ENCODE peak calls at places on chromosomes 1 and 21, in four cellular contexts. One of them, this sample, is unnamed.

GRCh38 chr1:24875976-24876609 is 54.0 kb downstream of the RUNX3 start:
- DNase-seq in K562: no peak
- DNase-seq in SK-N-SH: no peak
- DNase-seq in HepG2: no peak
- DNase-seq in this sample: no peak

GRCh38 chr1:101526813-101527212 is 290.0 kb downstream of the S1PR1 start:
- DNase-seq in K562: no peak
- DNase-seq in SK-N-SH: no peak
- DNase-seq in HepG2: no peak
- DNase-seq in this sample: no peak

GRCh38 chr1:162878000-162878596 is 17.1 kb upstream of the CCDC190 start:
- DNase-seq in K562: peak; percentile 67
- DNase-seq in SK-N-SH: peak; percentile 33
- DNase-seq in HepG2: peak; percentile 45
- DNase-seq in this sample: peak; percentile 83

GRCh38 chr1:6848816-6849215 is 63.6 kb downstream of the CAMTA1 start:
- DNase-seq in K562: no peak
- DNase-seq in SK-N-SH: no peak
- DNase-seq in HepG2: no peak
- DNase-seq in this sample: no peak

GRCh38 chr1:180188103-180188506 is 33.4 kb downstream of the QSOX1 start:
- DNase-seq in K562: peak; percentile 74
- DNase-seq in SK-N-SH: peak; percentile 87
- DNase-seq in HepG2: peak; percentile 41
- DNase-seq in this sample: peak; percentile 81

GRCh38 chr1:18640228-18641004 is 9.8 kb downstream of the PAX7 start:
- DNase-seq in K562: no peak
- DNase-seq in SK-N-SH: peak; percentile 49
- DNase-seq in HepG2: no peak
- DNase-seq in this sample: peak; percentile 60

GRCh38 chr1:56648546-56648945 is 3.4 kb downstream of the PRKAA2 start:
- DNase-seq in K562: no peak
- DNase-seq in SK-N-SH: no peak
- DNase-seq in HepG2: no peak
- DNase-seq in this sample: no peak

GRCh38 chr1:242854466-242854865 is 330.0 kb upstream of the PLD5 start:
- DNase-seq in K562: no peak
- DNase-seq in SK-N-SH: no peak
- DNase-seq in HepG2: no peak
- DNase-seq in this sample: no peak

GRCh38 chr1:172429324-172430127 is 9.0 kb downstream of the C1orf105 start:
- DNase-seq in K562: peak; percentile 80
- DNase-seq in SK-N-SH: peak; percentile 40
- DNase-seq in HepG2: peak; percentile 63
- DNase-seq in this sample: peak; percentile 16

GRCh38 chr1:109933856-109934711 is 23.4 kb downstream of the CSF1 start:
- DNase-seq in K562: peak; percentile 37
- DNase-seq in SK-N-SH: no peak
- DNase-seq in HepG2: peak; percentile 55
- DNase-seq in this sample: no peak

GRCh38 chr21:19468981-19469715 is 1065.6 kb upstream of the TMPRSS15 start:
- DNase-seq in K562: no peak
- DNase-seq in SK-N-SH: no peak
- DNase-seq in HepG2: no peak
- DNase-seq in this sample: no peak
- TF ChIP-seq FOXJ3 in K562: no peak
- TF ChIP-seq FOXJ3 in SK-N-SH: no peak
- TF ChIP-seq FOXJ3 in HepG2: no peak
- TF ChIP-seq FOXJ3 in this sample: no peak

DNA sequence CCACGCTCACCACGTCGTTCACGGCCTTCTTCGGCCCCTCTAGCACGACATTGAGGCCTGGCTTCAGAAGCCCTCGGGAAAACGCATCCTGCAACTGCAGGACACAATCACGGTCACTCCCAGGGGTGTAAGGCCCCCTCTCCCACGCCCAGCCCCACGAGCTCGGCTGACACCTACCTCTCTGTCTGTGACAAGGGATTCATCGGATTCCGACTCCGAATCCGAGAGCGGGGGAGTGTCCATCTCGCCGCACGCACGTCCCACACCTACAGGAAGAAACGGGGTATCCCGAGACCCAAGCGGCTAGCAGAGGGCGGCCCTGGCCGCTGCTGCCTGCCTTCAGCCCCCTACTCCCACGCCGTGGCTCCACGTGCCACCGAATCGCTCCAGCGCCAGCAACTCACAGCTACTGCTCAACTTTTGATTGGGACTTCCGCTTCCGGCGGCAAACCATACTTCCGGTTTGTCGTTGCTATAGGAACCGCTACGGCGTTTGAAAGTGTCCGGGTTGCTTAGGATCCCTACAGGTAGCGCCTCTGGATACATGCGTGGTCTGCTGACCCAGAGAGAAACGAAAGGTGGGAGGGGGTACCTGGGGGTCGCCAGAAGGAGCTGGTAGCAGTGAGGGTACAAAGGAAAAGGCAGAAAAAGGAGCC is at the start of the genes CFAP57 and EBNA1BP2:
- DNase-seq in K562: peak; percentile 97
- DNase-seq in SK-N-SH: peak; percentile 88
- DNase-seq in HepG2: peak; percentile 93
- DNase-seq in this sample: peak; percentile 86
- TF ChIP-seq FOXJ3 in K562: no peak
- TF ChIP-seq FOXJ3 in SK-N-SH: no peak
- TF ChIP-seq FOXJ3 in HepG2: peak; percentile 16
- TF ChIP-seq FOXJ3 in this sample: no peak

GRCh38 chr1:112541299-112541698 is 32.5 kb downstream of the WNT2B start:
- DNase-seq in K562: no peak
- DNase-seq in SK-N-SH: no peak
- DNase-seq in HepG2: no peak
- DNase-seq in this sample: no peak

GRCh38 chr1:112542206-112542973 is 33.6 kb downstream of the WNT2B start:
- DNase-seq in K562: no peak
- DNase-seq in SK-N-SH: no peak
- DNase-seq in HepG2: no peak
- DNase-seq in this sample: no peak

GRCh38 chr1:112546076-112546475 is 37.3 kb downstream of the WNT2B start:
- DNase-seq in K562: no peak
- DNase-seq in SK-N-SH: no peak
- DNase-seq in HepG2: no peak
- DNase-seq in this sample: no peak

GRCh38 chr1:112544011-112544688 is 35.4 kb downstream of the WNT2B start:
- DNase-seq in K562: peak; percentile 10
- DNase-seq in SK-N-SH: no peak
- DNase-seq in HepG2: peak; percentile 41
- DNase-seq in this sample: no peak

DNA sequence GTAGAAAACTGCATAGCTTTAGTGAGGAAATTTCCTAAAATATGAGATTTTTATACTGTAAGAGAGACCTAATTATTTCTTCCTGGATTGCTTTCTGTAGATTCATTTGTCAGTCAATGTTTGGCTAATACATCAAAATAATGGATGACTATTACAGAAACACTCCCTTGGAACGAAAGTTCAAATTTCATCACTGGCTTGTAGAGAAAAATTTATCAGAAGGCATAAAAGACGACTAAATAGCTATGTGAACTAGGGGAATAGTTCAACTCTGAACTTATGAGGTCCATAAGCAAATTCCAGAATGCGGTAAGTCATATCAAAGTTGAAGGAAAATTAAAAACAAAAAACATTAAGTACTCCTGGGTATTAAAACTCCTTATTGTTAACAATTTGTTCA is 36.0 kb downstream of the WNT2B start:
- DNase-seq in K562: no peak
- DNase-seq in SK-N-SH: no peak
- DNase-seq in HepG2: peak; percentile 4
- DNase-seq in this sample: no peak
- TF ChIP-seq FOXJ3 in K562: no peak
- TF ChIP-seq FOXJ3 in SK-N-SH: no peak
- TF ChIP-seq FOXJ3 in HepG2: no peak
- TF ChIP-seq FOXJ3 in this sample: no peak

GRCh38 chr1:155195201-155196102 is 12.2 kb downstream of the THBS3 start:
- DNase-seq in K562: no peak
- DNase-seq in SK-N-SH: no peak
- DNase-seq in HepG2: no peak
- DNase-seq in this sample: no peak
- TF ChIP-seq FOXJ3 in K562: no peak
- TF ChIP-seq FOXJ3 in SK-N-SH: no peak
- TF ChIP-seq FOXJ3 in HepG2: no peak
- TF ChIP-seq FOXJ3 in this sample: no peak

GRCh38 chr1:223219846-223220610 is 77.0 kb upstream of the TLR5 start:
- DNase-seq in K562: no peak
- DNase-seq in SK-N-SH: no peak
- DNase-seq in HepG2: no peak
- DNase-seq in this sample: no peak
- TF ChIP-seq FOXJ3 in K562: no peak
- TF ChIP-seq FOXJ3 in SK-N-SH: no peak
- TF ChIP-seq FOXJ3 in HepG2: no peak
- TF ChIP-seq FOXJ3 in this sample: no peak